ENCODE peak calls at places on chromosomes 12 and 14, in seven cellular contexts. L, T, J, M, V, A and F are unnamed samples.

GRCh38 chr12:106137456-106138278 is 1.1 kb downstream of the NUAK1 start:
- DNase-seq in L (no peak), T (no peak), J (no peak), A (no peak), M (no peak), V (peak), F (no peak)

GRCh38 chr12:60345442-60345841 is 749.6 kb downstream of the SLC16A7 start:
- DNase-seq in A (no peak), M (no peak), J (no peak), T (no peak), V (no peak), L (no peak), F (no peak)

GRCh38 chr14:50047274-50047676 is 69.1 kb downstream of the VCPKMT start:
- DNase-seq in A (no peak), M (peak), V (no peak), L (no peak), T (no peak), J (no peak), F (no peak)

GRCh38 chr12:76422154-76422877 is 74.1 kb upstream of the BBS10 start:
- DNase-seq in L (no peak), M (no peak), T (no peak), J (no peak), V (no peak), A (no peak), F (no peak)

GRCh38 chr14:104007121-104007520 is 64.8 kb upstream of the RD3L start:
- DNase-seq in A (no peak), J (no peak), L (no peak), T (no peak), M (no peak), V (no peak), F (no peak)

GRCh38 chr12:54211920-54212319 is 23.1 kb upstream of the SMUG1 start:
- DNase-seq in T (no peak), V (no peak), M (no peak), A (no peak), L (no peak), J (no peak), F (no peak)

GRCh38 chr14:36502558-36503508 is 17.2 kb downstream of the NKX2-1 start:
- DNase-seq in T (no peak), L (no peak), M (no peak), V (no peak), J (no peak), A (no peak), F (no peak)

GRCh38 chr14:36047912-36048311 is 128.6 kb downstream of the PTCSC3 start:
- DNase-seq in L (no peak), T (no peak), M (no peak), A (no peak), J (no peak), V (no peak), F (no peak)

GRCh38 chr12:130826151-130826801 is 12.8 kb downstream of the STX2 start:
- DNase-seq in V (no peak), A (no peak), J (peak), M (peak), T (peak), L (no peak), F (peak)

GRCh38 chr12:116599285-116600122 is 40.3 kb downstream of the MAP1LC3B2 start:
- DNase-seq in J (peak), M (peak), T (peak), L (no peak), A (no peak), V (peak), F (peak)

GRCh38 chr14:77200406-77200985 is 18.9 kb downstream of the TMEM63C start:
- DNase-seq in V (no peak), T (no peak), M (no peak), A (no peak), J (no peak), L (no peak), F (no peak)

GRCh38 chr12:27359578-27360340 is 27.1 kb downstream of the BMAL2 start:
- DNase-seq in V (no peak), A (no peak), L (no peak), T (no peak), M (no peak), J (no peak), F (no peak)

GRCh38 chr14:54493293-54493692 is 4.5 kb upstream of the GMFB start:
- DNase-seq in J (no peak), T (no peak), V (no peak), L (no peak), A (no peak), M (no peak), F (peak)

GRCh38 chr12:122327014-122327413 is 60.7 kb upstream of the VPS33A start:
- DNase-seq in J (no peak), A (no peak), L (no peak), T (no peak), V (no peak), M (no peak), F (no peak)

GRCh38 chr12:129145381-129145780 is 292.1 kb downstream of the GLT1D1 start:
- DNase-seq in J (no peak), A (no peak), T (no peak), V (peak), L (no peak), M (no peak), F (no peak)

GRCh38 chr14:66140213-66140918 is 345.8 kb upstream of the CCDC196 start:
- DNase-seq in T (no peak), V (no peak), A (no peak), J (no peak), L (no peak), M (peak), F (no peak)

GRCh38 chr12:3490848-3491382 is at the start of gene PRMT8:
- DNase-seq in A (no peak), T (no peak), V (no peak), J (no peak), M (no peak), L (no peak), F (no peak)

GRCh38 chr14:51395361-51395849 is 155.4 kb downstream of the TMX1 start:
- DNase-seq in M (no peak), T (no peak), V (no peak), J (no peak), L (no peak), A (no peak), F (peak)

GRCh38 chr12:84807249-84807648 is 105.3 kb downstream of the SLC6A15 start:
- DNase-seq in T (no peak), J (no peak), M (no peak), L (no peak), A (no peak), V (no peak), F (no peak)

GRCh38 chr12:124305136-124305535 is 10.2 kb downstream of the RFLNA start:
- DNase-seq in J (no peak), V (no peak), A (no peak), M (no peak), L (no peak), T (no peak), F (no peak)

GRCh38 chr14:85579957-85580356 is 50.0 kb downstream of the FLRT2 start:
- DNase-seq in M (no peak), V (no peak), A (no peak), T (no peak), J (no peak), L (no peak), F (no peak)

GRCh38 chr14:101859916-101860315 is 98.4 kb downstream of the PPP2R5C start:
- DNase-seq in A (no peak), M (no peak), T (no peak), J (no peak), V (no peak), L (no peak), F (no peak)

GRCh38 chr12:55724226-55724939 is 4.2 kb downstream of the RDH5 start:
- DNase-seq in A (no peak), V (peak), L (no peak), J (peak), T (peak), M (peak), F (peak)